ENCODE peak calls at places on chromosomes 5 and 9, in nine cellular contexts. One of them, this sample, is unnamed.

GRCh38 chr5:90015584-90016018 is 394.0 kb downstream of the CETN3 start:
- DNase-seq in HepG2: no peak
- DNase-seq in GM12878: peak; percentile 82
- DNase-seq in tibial nerve: no peak
- DNase-seq in ovary: no peak
- DNase-seq in H1: no peak
- DNase-seq in sigmoid colon: no peak
- DNase-seq in stomach: no peak
- DNase-seq in suprapubic skin: no peak
- DNase-seq in this sample: no peak

GRCh38 chr5:145341842-145342241 is 493.3 kb downstream of the PRELID2 start:
- DNase-seq in tibial nerve: no peak
- DNase-seq in H1: no peak
- DNase-seq in sigmoid colon: no peak
- DNase-seq in ovary: no peak
- DNase-seq in HepG2: no peak
- DNase-seq in suprapubic skin: no peak
- DNase-seq in stomach: no peak
- DNase-seq in GM12878: no peak
- DNase-seq in this sample: no peak

GRCh38 chr5:156147251-156147947 is 179.6 kb upstream of the SGCD start:
- DNase-seq in HepG2: no peak
- DNase-seq in sigmoid colon: no peak
- DNase-seq in tibial nerve: no peak
- DNase-seq in GM12878: no peak
- DNase-seq in suprapubic skin: no peak
- DNase-seq in stomach: no peak
- DNase-seq in H1: no peak
- DNase-seq in ovary: no peak
- DNase-seq in this sample: no peak

GRCh38 chr5:62582198-62582597 is 3.6 kb downstream of the LRRC70 start:
- DNase-seq in sigmoid colon: no peak
- DNase-seq in tibial nerve: no peak
- DNase-seq in ovary: no peak
- DNase-seq in HepG2: no peak
- DNase-seq in stomach: no peak
- DNase-seq in GM12878: no peak
- DNase-seq in H1: no peak
- DNase-seq in suprapubic skin: no peak
- DNase-seq in this sample: no peak

GRCh38 chr5:170238456-170238855 is 5.7 kb downstream of the C5orf58 start:
- DNase-seq in ovary: no peak
- DNase-seq in stomach: no peak
- DNase-seq in GM12878: no peak
- DNase-seq in suprapubic skin: no peak
- DNase-seq in HepG2: no peak
- DNase-seq in sigmoid colon: no peak
- DNase-seq in tibial nerve: no peak
- DNase-seq in H1: no peak
- DNase-seq in this sample: no peak

GRCh38 chr5:1492757-1493156 is 31.0 kb downstream of the LPCAT1 start:
- DNase-seq in stomach: no peak
- DNase-seq in sigmoid colon: no peak
- DNase-seq in HepG2: no peak
- DNase-seq in H1: no peak
- DNase-seq in ovary: no peak
- DNase-seq in tibial nerve: no peak
- DNase-seq in suprapubic skin: no peak
- DNase-seq in GM12878: no peak
- DNase-seq in this sample: no peak

GRCh38 chr5:103450333-103451061 is 112.1 kb downstream of the NUDT12 start:
- DNase-seq in HepG2: no peak
- DNase-seq in stomach: no peak
- DNase-seq in tibial nerve: no peak
- DNase-seq in sigmoid colon: no peak
- DNase-seq in GM12878: no peak
- DNase-seq in H1: no peak
- DNase-seq in ovary: no peak
- DNase-seq in suprapubic skin: no peak
- DNase-seq in this sample: no peak

GRCh38 chr9:38276751-38277439 is 115.6 kb upstream of the ALDH1B1 start:
- DNase-seq in HepG2: no peak
- DNase-seq in tibial nerve: no peak
- DNase-seq in GM12878: no peak
- DNase-seq in H1: no peak
- DNase-seq in sigmoid colon: no peak
- DNase-seq in suprapubic skin: peak; percentile 29
- DNase-seq in ovary: no peak
- DNase-seq in stomach: no peak
- DNase-seq in this sample: no peak

GRCh38 chr5:175281714-175282113 is 162.3 kb downstream of the DRD1 start:
- DNase-seq in sigmoid colon: no peak
- DNase-seq in tibial nerve: no peak
- DNase-seq in HepG2: no peak
- DNase-seq in ovary: no peak
- DNase-seq in suprapubic skin: no peak
- DNase-seq in H1: no peak
- DNase-seq in stomach: no peak
- DNase-seq in GM12878: no peak
- DNase-seq in this sample: no peak

GRCh38 chr5:142748568-142749249 is 21.5 kb upstream of the ARHGAP26 start:
- DNase-seq in GM12878: no peak
- DNase-seq in suprapubic skin: no peak
- DNase-seq in sigmoid colon: no peak
- DNase-seq in stomach: peak; percentile 64
- DNase-seq in HepG2: peak; percentile 42
- DNase-seq in ovary: no peak
- DNase-seq in H1: no peak
- DNase-seq in tibial nerve: no peak
- DNase-seq in this sample: peak; percentile 60

GRCh38 chr9:99513441-99514112 is 291.5 kb downstream of the SEC61B start:
- DNase-seq in sigmoid colon: no peak
- DNase-seq in suprapubic skin: no peak
- DNase-seq in ovary: no peak
- DNase-seq in GM12878: peak; percentile 59
- DNase-seq in H1: no peak
- DNase-seq in HepG2: no peak
- DNase-seq in stomach: no peak
- DNase-seq in tibial nerve: no peak
- DNase-seq in this sample: no peak

GRCh38 chr5:107361945-107362344 is 308.8 kb downstream of the EFNA5 start:
- DNase-seq in stomach: no peak
- DNase-seq in GM12878: no peak
- DNase-seq in suprapubic skin: no peak
- DNase-seq in ovary: no peak
- DNase-seq in tibial nerve: no peak
- DNase-seq in HepG2: no peak
- DNase-seq in H1: no peak
- DNase-seq in sigmoid colon: peak; percentile 77
- DNase-seq in this sample: no peak

GRCh38 chr5:93090698-93091097 is 490.3 kb downstream of the NR2F1-AS1 start:
- DNase-seq in HepG2: peak; percentile 3
- DNase-seq in stomach: no peak
- DNase-seq in tibial nerve: no peak
- DNase-seq in ovary: no peak
- DNase-seq in suprapubic skin: no peak
- DNase-seq in H1: no peak
- DNase-seq in GM12878: no peak
- DNase-seq in sigmoid colon: no peak
- DNase-seq in this sample: no peak

GRCh38 chr5:93087326-93087725 is 493.7 kb downstream of the NR2F1-AS1 start:
- DNase-seq in GM12878: no peak
- DNase-seq in ovary: no peak
- DNase-seq in suprapubic skin: no peak
- DNase-seq in HepG2: no peak
- DNase-seq in H1: no peak
- DNase-seq in stomach: no peak
- DNase-seq in sigmoid colon: no peak
- DNase-seq in tibial nerve: no peak
- DNase-seq in this sample: no peak

GRCh38 chr5:93092349-93093105 is 488.5 kb downstream of the NR2F1-AS1 start:
- DNase-seq in suprapubic skin: no peak
- DNase-seq in sigmoid colon: no peak
- DNase-seq in H1: no peak
- DNase-seq in ovary: no peak
- DNase-seq in tibial nerve: no peak
- DNase-seq in GM12878: no peak
- DNase-seq in HepG2: no peak
- DNase-seq in stomach: no peak
- DNase-seq in this sample: no peak

GRCh38 chr5:93088997-93089396 is 492.0 kb downstream of the NR2F1-AS1 start:
- DNase-seq in HepG2: no peak
- DNase-seq in ovary: no peak
- DNase-seq in suprapubic skin: no peak
- DNase-seq in GM12878: no peak
- DNase-seq in H1: no peak
- DNase-seq in tibial nerve: no peak
- DNase-seq in stomach: no peak
- DNase-seq in sigmoid colon: no peak
- DNase-seq in this sample: no peak

DNA sequence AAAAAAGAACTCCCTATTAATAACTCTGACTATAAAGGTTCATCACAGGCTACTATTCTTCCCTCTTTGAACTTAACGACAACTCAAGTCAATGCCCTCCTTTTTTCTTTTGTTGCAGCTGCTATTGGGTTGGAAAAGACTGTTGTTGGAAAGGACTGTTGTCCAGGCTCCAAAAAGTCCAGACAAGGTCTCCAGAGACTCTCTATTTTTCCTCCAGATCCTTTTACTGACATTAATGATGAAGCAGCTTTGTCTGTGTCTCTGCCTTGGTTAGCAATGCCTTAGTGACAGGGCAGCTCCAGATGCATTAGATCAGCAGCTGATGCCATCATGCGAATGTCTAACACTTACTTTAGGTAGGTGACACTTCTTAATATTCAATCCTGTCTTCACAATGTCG is 492.5 kb downstream of the NR2F1-AS1 start:
- DNase-seq in ovary: no peak
- DNase-seq in HepG2: no peak
- DNase-seq in tibial nerve: no peak
- DNase-seq in stomach: no peak
- DNase-seq in GM12878: no peak
- DNase-seq in suprapubic skin: no peak
- DNase-seq in H1: no peak
- DNase-seq in sigmoid colon: no peak
- DNase-seq in this sample: no peak
- H3K27me3 ChIP-seq in ovary: no peaks in the 10 kb centered on the region
- H3K27me3 ChIP-seq in HepG2: no peaks in the 10 kb centered on the region
- H3K27me3 ChIP-seq in tibial nerve: no peaks in the 10 kb centered on the region
- H3K27me3 ChIP-seq in stomach: no peaks in the 10 kb centered on the region
- H3K27me3 ChIP-seq in GM12878: no peaks in the 10 kb centered on the region
- H3K27me3 ChIP-seq in suprapubic skin: no peaks in the 10 kb centered on the region
- H3K27me3 ChIP-seq in H1: no peaks in the 10 kb centered on the region
- H3K27me3 ChIP-seq in sigmoid colon: no peaks in the 10 kb centered on the region
- H3K27me3 ChIP-seq in this sample: no peaks in the 10 kb centered on the region

DNA sequence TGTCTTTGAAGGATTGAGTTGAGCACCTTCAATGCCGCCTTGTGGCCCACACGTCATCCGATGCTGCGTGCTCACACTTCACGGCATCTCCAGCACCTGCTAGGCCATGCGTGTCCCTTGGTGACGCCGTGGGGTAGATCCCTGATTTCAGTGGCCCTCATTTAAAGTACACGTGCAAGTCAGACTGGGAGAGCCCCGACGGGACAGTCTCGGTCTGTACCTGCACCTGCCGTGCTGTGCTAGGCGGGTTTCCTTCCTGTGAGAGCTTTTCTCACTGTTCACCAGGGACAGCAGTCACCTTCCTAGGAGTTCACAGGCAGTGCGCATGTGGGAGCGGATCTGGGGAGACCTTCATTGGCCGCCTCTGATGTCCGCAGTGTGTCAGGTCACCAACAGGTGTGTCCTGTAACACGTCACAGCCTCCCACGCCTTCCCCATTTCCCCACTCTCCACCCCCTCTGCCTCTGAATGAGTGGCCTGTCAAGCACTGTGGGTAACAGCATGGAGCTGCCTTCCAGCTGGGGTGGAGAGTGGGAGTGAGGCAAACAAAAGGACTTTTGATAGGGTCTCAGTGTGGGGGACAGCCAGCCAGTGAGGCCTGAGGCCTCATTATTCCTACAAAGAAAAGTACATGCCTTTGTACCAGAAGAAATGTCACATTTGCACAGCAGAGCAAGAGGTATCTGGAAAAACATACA is 236.4 kb downstream of the FANCC start:
- DNase-seq in GM12878: no peak
- DNase-seq in tibial nerve: no peak
- DNase-seq in HepG2: no peak
- DNase-seq in ovary: no peak
- DNase-seq in stomach: peak; percentile 20
- DNase-seq in suprapubic skin: no peak
- DNase-seq in sigmoid colon: peak; percentile 64
- DNase-seq in H1: no peak
- DNase-seq in this sample: no peak
- TF ChIP-seq EP300 in GM12878: no peak
- TF ChIP-seq EP300 in tibial nerve: peak; percentile 59
- TF ChIP-seq EP300 in HepG2: no peak
- TF ChIP-seq EP300 in ovary: no peak
- TF ChIP-seq EP300 in stomach: no peak
- TF ChIP-seq EP300 in suprapubic skin: no peak
- TF ChIP-seq EP300 in sigmoid colon: no peak
- TF ChIP-seq EP300 in H1: no peak
- TF ChIP-seq EP300 in this sample: no peak

DNA sequence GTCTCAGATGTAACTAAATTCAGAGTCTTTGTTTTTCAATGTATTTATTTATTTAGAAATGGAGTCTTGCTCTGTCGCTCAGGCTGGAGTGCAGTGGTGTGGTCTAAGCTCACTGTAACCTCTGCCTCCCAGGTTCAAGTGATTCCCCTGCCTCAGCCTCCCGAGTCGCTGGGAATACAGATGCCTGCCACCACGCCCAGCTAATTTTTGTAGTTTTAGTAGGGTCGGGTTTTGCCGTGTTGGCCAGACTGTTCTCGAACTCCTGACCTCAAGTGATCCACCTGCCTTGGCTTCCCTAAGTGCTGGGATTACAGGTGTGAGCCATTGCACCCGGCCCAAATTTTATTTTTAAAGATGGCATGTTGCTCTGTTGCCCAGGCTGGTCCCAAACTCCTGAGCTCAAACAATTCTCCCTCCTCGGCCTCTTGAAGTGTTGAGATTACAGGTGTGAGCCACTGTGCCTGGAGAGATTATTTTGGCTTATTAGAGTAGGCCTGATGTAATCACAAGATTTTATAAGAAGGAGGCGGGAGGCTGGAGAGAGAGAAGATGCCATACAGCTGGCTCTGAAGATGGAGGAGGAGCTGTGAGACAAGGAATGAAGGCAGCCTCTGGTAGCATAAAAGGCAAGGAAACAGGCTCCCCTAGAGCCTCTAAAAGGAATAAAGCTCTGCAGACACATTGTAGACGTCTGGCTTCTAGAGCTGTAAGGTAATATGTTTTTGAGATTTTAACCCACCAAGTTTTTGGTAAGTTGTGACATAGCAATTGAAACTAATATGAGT is 12.9 kb upstream of the KLF9 start:
- DNase-seq in sigmoid colon: peak; percentile 78
- DNase-seq in stomach: no peak
- DNase-seq in H1: no peak
- DNase-seq in GM12878: no peak
- DNase-seq in HepG2: no peak
- DNase-seq in ovary: no peak
- DNase-seq in tibial nerve: no peak
- DNase-seq in suprapubic skin: no peak
- DNase-seq in this sample: no peak
- TF ChIP-seq CTCF in sigmoid colon: no peak
- TF ChIP-seq CTCF in stomach: no peak
- TF ChIP-seq CTCF in H1: no peak
- TF ChIP-seq CTCF in GM12878: no peak
- TF ChIP-seq CTCF in HepG2: no peak
- TF ChIP-seq CTCF in ovary: no peak
- TF ChIP-seq CTCF in tibial nerve: no peak
- TF ChIP-seq CTCF in suprapubic skin: no peak
- TF ChIP-seq CTCF in this sample: no peak

GRCh38 chr5:147830035-147830434 is 1.4 kb downstream of the SPINK1 start:
- DNase-seq in tibial nerve: no peak
- DNase-seq in GM12878: no peak
- DNase-seq in stomach: no peak
- DNase-seq in ovary: no peak
- DNase-seq in sigmoid colon: no peak
- DNase-seq in HepG2: peak; percentile 5
- DNase-seq in H1: no peak
- DNase-seq in suprapubic skin: no peak
- DNase-seq in this sample: no peak
- H3K27me3 ChIP-seq in tibial nerve: no peaks in the 10 kb centered on the region
- H3K27me3 ChIP-seq in GM12878: no peaks in the 10 kb centered on the region
- H3K27me3 ChIP-seq in stomach: no peaks in the 10 kb centered on the region
- H3K27me3 ChIP-seq in ovary: no peaks in the 10 kb centered on the region
- H3K27me3 ChIP-seq in sigmoid colon: no peaks in the 10 kb centered on the region
- H3K27me3 ChIP-seq in HepG2: peaks cover 41% of the 10 kb centered on the region
- H3K27me3 ChIP-seq in H1: no peaks in the 10 kb centered on the region
- H3K27me3 ChIP-seq in suprapubic skin: no peaks in the 10 kb centered on the region
- H3K27me3 ChIP-seq in this sample: no peaks in the 10 kb centered on the region